ENCODE peak calls at places on chromosomes 4 and X, in six cellular contexts. U is endothelial cell of umbilical vein, L is A549, R is K562, E is HepG2, Q is GM12878. K is an unnamed sample.

GRCh38 chr4:24560770-24561415 is 23.5 kb downstream of the DHX15 start:
- DNase-seq in U (peak), R (no peak), L (no peak), Q (no peak), E (no peak), K (no peak)

GRCh38 chr4:112765317-112765989 is 128.5 kb downstream of the LARP7 start:
- DNase-seq in R (peak), E (peak), Q (peak), L (no peak), U (peak), K (peak)

GRCh38 chrX:87338510-87338909 is 179.1 kb upstream of the KLHL4 start:
- DNase-seq in L (peak), R (peak), Q (no peak), U (peak), E (peak), K (peak)

GRCh38 chrX:31499120-31499519 is 427.3 kb upstream of the FTHL17 start:
- DNase-seq in R (no peak), L (no peak), U (peak), E (no peak), Q (no peak), K (no peak)

GRCh38 chrX:12007881-12008280 is 130.4 kb upstream of the FRMPD4 start:
- DNase-seq in E (no peak), Q (no peak), U (peak), R (no peak), L (peak), K (peak)

GRCh38 chr4:88809561-88810219 is 112.1 kb upstream of the NAP1L5 start:
- DNase-seq in Q (no peak), R (no peak), E (peak), L (no peak), U (no peak), K (no peak)

GRCh38 chr4:110550260-110550659 is 72.6 kb downstream of the PITX2 start:
- DNase-seq in Q (no peak), L (no peak), U (peak), R (no peak), E (no peak), K (no peak)

GRCh38 chr4:22389240-22389871 is 126.5 kb downstream of the ADGRA3 start:
- DNase-seq in Q (no peak), R (peak), L (peak), E (peak), U (peak), K (peak)

GRCh38 chr4:77358315-77358928 is 201.4 kb downstream of the CCNG2 start:
- DNase-seq in Q (no peak), R (peak), L (peak), U (peak), E (peak), K (peak)

GRCh38 chr4:69075061-69075792 is 21.0 kb upstream of the UGT2B7 start:
- DNase-seq in R (no peak), Q (no peak), U (no peak), E (peak), L (no peak), K (no peak)

GRCh38 chrX:9273744-9274143 is 191.1 kb upstream of the TBL1X start:
- DNase-seq in E (no peak), R (no peak), L (no peak), U (no peak), Q (no peak), K (no peak)

GRCh38 chrX:9282325-9282724 is 182.5 kb upstream of the TBL1X start:
- DNase-seq in E (no peak), R (no peak), L (no peak), U (no peak), Q (no peak), K (peak)

GRCh38 chrX:9279271-9279596 is 185.6 kb upstream of the TBL1X start:
- DNase-seq in U (no peak), E (no peak), R (no peak), L (no peak), Q (no peak), K (no peak)

GRCh38 chrX:9278475-9279270 is 186.2 kb upstream of the TBL1X start:
- DNase-seq in L (no peak), Q (no peak), E (no peak), U (no peak), R (no peak), K (peak)
- TF ChIP-seq MYC in L (no peak), Q (no peak), E (no peak), U (no peak), R (no peak), K (no peak)

GRCh38 chr4:10123227-10124101 is 6.9 kb upstream of the WDR1 start:
- DNase-seq in R (no peak), Q (no peak), U (peak), E (peak), L (no peak), K (no peak)
- TF ChIP-seq MAX in R (no peak), Q (no peak), U (peak), E (peak), L (no peak), K (no peak)

DNA sequence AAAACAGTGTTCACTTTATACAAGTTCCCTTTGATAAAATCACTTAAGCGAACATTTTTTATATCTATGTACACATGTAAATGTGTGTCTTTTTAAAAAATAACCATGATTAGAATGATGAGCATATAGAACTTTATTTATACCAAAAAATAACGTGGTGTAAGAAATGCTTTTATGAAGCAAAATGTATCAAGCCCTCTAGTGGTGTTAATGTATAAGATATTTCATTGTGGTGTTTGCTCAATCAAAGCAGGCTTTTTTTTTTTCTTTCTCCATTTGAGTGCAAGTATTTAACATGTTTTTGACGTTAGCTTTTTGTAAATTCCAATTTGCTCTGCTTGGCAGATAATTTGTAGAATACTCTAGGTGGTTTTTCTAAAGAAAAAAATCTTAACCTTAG is 2092.4 kb upstream of the TENM3 start:
- DNase-seq in R (no peak), L (no peak), Q (no peak), E (no peak), U (no peak), K (peak)
- TF ChIP-seq CTCF in R (no peak), L (no peak), Q (peak), E (no peak), U (no peak), K (peak)

DNA sequence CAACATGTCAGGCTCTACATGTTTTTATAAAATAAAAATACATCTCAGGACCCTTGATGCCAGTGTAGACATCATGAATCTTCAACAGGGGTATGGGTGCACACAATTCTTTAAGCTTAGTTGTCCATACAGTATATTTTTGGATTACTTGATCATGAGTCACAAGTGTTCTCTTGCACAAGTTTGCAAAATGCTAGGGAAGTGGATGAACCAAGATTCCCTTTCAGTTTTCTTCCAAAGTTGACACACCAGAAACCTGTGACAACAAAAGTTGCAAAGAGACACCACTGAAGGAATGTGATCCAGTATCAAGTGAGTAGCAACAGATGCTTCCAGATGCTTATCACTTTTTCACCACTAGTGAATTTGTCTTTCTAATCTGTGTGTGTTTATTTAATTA is 1021.2 kb downstream of the PCDH7 start:
- DNase-seq in E (no peak), Q (no peak), U (no peak), R (no peak), L (no peak), K (no peak)
- TF ChIP-seq MYC in E (no peak), Q (no peak), U (no peak), R (no peak), L (no peak), K (no peak)

DNA sequence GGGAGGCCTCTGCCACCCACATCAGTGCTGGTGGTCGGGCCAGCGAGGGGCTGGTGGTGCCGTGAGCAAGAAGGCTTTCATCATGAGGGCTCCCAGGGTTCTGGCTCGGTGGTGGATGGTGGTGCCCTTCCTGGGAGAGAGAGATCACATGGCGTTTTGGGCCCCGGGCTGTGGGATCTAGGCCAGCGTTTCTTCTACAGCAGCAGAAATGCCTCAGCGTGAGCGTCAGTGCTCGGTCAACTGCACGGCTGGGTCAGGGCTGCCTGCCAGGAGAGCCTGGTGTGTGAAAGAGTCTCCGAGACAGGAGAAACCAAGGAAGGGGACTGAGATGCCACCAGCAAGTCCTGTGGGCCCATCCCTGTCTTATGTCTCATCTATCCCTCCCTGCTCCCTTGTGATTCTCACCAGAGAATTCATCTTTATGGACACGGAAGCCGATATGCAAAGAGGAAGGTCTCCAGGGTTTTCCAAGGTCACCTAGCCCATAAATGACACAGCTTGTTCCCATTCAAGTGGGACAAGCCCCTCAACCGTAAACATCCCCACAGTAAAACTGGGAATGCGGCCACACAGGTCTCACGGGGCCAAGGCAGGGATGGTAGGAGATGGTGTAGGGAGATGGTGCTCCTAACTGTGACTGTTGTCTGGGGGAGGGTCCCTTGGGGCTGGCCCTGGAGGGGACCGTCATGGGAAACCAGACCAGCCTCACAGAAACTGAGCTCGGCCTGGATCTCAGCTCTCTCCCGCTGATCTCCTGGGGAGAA is 99.2 kb downstream of the SORCS2 start:
- DNase-seq in Q (no peak), E (no peak), U (no peak), L (no peak), R (no peak), K (no peak)
- TF ChIP-seq MAX in Q (no peak), E (no peak), U (no peak), L (no peak), R (no peak), K (no peak)

GRCh38 chrX:1486749-1487361 is 34.1 kb upstream of the ASMTL start:
- DNase-seq in E (no peak), L (no peak), U (no peak), R (no peak), Q (no peak), K (no peak)

GRCh38 chrX:1486177-1486576 is 33.5 kb upstream of the ASMTL start:
- DNase-seq in R (no peak), Q (no peak), E (no peak), L (no peak), U (no peak), K (no peak)

GRCh38 chrX:1483843-1484637 is 31.3 kb upstream of the ASMTL start:
- DNase-seq in U (no peak), E (peak), L (no peak), Q (peak), R (no peak), K (no peak)

GRCh38 chrX:1485033-1485432 is 32.3 kb upstream of the ASMTL start:
- DNase-seq in Q (no peak), L (no peak), E (no peak), R (no peak), U (no peak), K (no peak)

GRCh38 chrX:1484638-1485019 is 31.9 kb upstream of the ASMTL start:
- DNase-seq in L (no peak), R (no peak), U (no peak), E (no peak), Q (no peak), K (no peak)
- TF ChIP-seq CTCF in L (no peak), R (no peak), U (no peak), E (no peak), Q (no peak), K (no peak)